ENCODE peak calls at places on chromosomes 12 and 14, in ten cellular contexts. T, P, M, J, C, L, U, H, I and Q are unnamed samples.

GRCh38 chr14:61372379-61372778 is 51.0 kb downstream of the PRKCH start:
- DNase-seq in I (no peak), M (no peak), U (no peak), P (no peak), L (no peak), J (no peak), C (no peak), H (no peak), T (no peak), Q (no peak)

GRCh38 chr14:19878029-19878642 is 3.2 kb downstream of the OR4K2 start:
- DNase-seq in J (no peak), T (no peak), I (no peak), L (no peak), P (no peak), C (peak), M (no peak), U (no peak), H (no peak), Q (no peak)

GRCh38 chr14:98182385-98183055 is 1089.5 kb downstream of the BCL11B start:
- DNase-seq in J (no peak), H (no peak), T (no peak), C (peak), U (no peak), I (no peak), L (no peak), P (no peak), M (no peak), Q (no peak)

GRCh38 chr14:74988131-74988530 is 14.6 kb upstream of the EIF2B2 start:
- DNase-seq in J (no peak), H (no peak), I (no peak), L (peak), T (no peak), U (no peak), C (peak), P (peak), M (peak), Q (no peak)

GRCh38 chr14:71698027-71698426 is 234.2 kb upstream of the RGS6 start:
- DNase-seq in U (no peak), L (no peak), M (no peak), J (no peak), H (no peak), I (no peak), P (no peak), T (no peak), C (no peak), Q (no peak)

GRCh38 chr12:93571854-93572711 is at the start of gene SOCS2:
- DNase-seq in M (peak), P (no peak), L (peak), C (no peak), T (peak), H (peak), J (peak), U (no peak), I (peak), Q (peak)

GRCh38 chr12:49838973-49839633 is 3.8 kb downstream of the BCDIN3D start:
- DNase-seq in H (no peak), C (peak), J (no peak), I (no peak), L (peak), M (peak), P (peak), U (peak), T (no peak), Q (no peak)

GRCh38 chr14:92426237-92426636 is 87.3 kb upstream of the RIN3 start:
- DNase-seq in C (no peak), L (peak), U (no peak), I (no peak), H (no peak), T (no peak), M (no peak), P (peak), J (no peak), Q (no peak)

GRCh38 chr14:66804141-66804540 is 296.2 kb downstream of the GPHN start:
- DNase-seq in P (no peak), H (no peak), U (no peak), M (no peak), C (no peak), I (no peak), J (no peak), L (no peak), T (no peak), Q (no peak)

GRCh38 chr12:575948-576612 is 87.2 kb downstream of the NINJ2 start:
- DNase-seq in T (peak), L (peak), M (peak), P (peak), H (peak), I (peak), C (peak), J (peak), U (peak), Q (peak)

GRCh38 chr14:73465833-73466532 is 7.6 kb upstream of the NUMB start:
- DNase-seq in I (no peak), H (no peak), L (no peak), C (no peak), P (no peak), M (no peak), T (no peak), U (no peak), J (no peak), Q (no peak)